ENCODE peak calls at places on chromosomes 5 and 9, in five cellular contexts. W is H1, K is transverse colon, X is HCT116, L is A549. P is an unnamed sample.

GRCh38 chr5:147708708-147709107 is 73.8 kb downstream of the JAKMIP2 start:
- DNase-seq in W (no peak), K (no peak), X (no peak), L (no peak), P (no peak)

GRCh38 chr5:120504057-120504456 is 40.0 kb downstream of the PRR16 start:
- DNase-seq in W (no peak), K (no peak), X (no peak), L (no peak), P (no peak)

GRCh38 chr5:128644863-128645262 is 106.8 kb upstream of the FBN2 start:
- DNase-seq in W (no peak), K (no peak), X (no peak), L (no peak), P (no peak)

GRCh38 chr5:179370490-179371122 is 25.3 kb upstream of the ADAMTS2 start:
- DNase-seq in W (no peak), K (no peak), X (no peak), L (no peak), P (no peak)

GRCh38 chr5:72300590-72301339 is 19.3 kb downstream of the MRPS27 start:
- DNase-seq in W (no peak), K (no peak), X (no peak), L (no peak), P (no peak)

GRCh38 chr9:101736723-101737122 is 1.7 kb downstream of the GRIN3A start:
- DNase-seq in W (peak), K (no peak), X (no peak), L (no peak), P (no peak)

GRCh38 chr9:127913682-127914081 is 3.2 kb downstream of the ST6GALNAC4 start:
- DNase-seq in W (no peak), K (peak), X (no peak), L (no peak), P (no peak)

GRCh38 chr9:92770005-92770995 is 5.7 kb upstream of the BICD2 start:
- DNase-seq in W (no peak), K (no peak), X (no peak), L (no peak), P (peak)

GRCh38 chr5:133612021-133612860 is at the start of gene FSTL4:
- DNase-seq in W (peak), K (peak), X (no peak), L (peak), P (no peak)

GRCh38 chr5:148858547-148858946 is 32.1 kb downstream of the ADRB2 start:
- DNase-seq in W (no peak), K (no peak), X (no peak), L (no peak), P (no peak)

GRCh38 chr5:132667309-132667708 is 6.5 kb upstream of the IL4 start:
- DNase-seq in W (no peak), K (no peak), X (no peak), L (no peak), P (no peak)

GRCh38 chr5:123754167-123754840 is 242.3 kb downstream of the CSNK1G3 start:
- DNase-seq in W (no peak), K (no peak), X (no peak), L (no peak), P (no peak)

GRCh38 chr9:82332018-82332773 is 343.6 kb downstream of the SPATA31D1 start:
- DNase-seq in W (no peak), K (no peak), X (no peak), L (peak), P (no peak)

GRCh38 chr9:89765211-89765610 is 160.4 kb downstream of the GADD45G start:
- DNase-seq in W (no peak), K (no peak), X (no peak), L (no peak), P (peak)

GRCh38 chr5:140111043-140111858 is 2.7 kb upstream of the PURA start:
- DNase-seq in W (peak), K (no peak), X (no peak), L (no peak), P (no peak)

GRCh38 chr5:79456449-79456848 is 57.5 kb downstream of the HOMER1 start:
- DNase-seq in W (no peak), K (no peak), X (no peak), L (no peak), P (no peak)

GRCh38 chr9:110370316-110370715 is 32.7 kb upstream of the TXNDC8 start:
- DNase-seq in W (no peak), K (no peak), X (no peak), L (no peak), P (no peak)

GRCh38 chr5:136014976-136015375 is 13.8 kb upstream of the TGFBI start:
- DNase-seq in W (no peak), K (no peak), X (no peak), L (no peak), P (no peak)

GRCh38 chr9:121774715-121775613 is 123.5 kb downstream of the DAB2IP start:
- DNase-seq in W (no peak), K (no peak), X (no peak), L (no peak), P (no peak)

GRCh38 chr5:157748740-157749461 is 5.4 kb downstream of the LSM11 start:
- DNase-seq in W (no peak), K (no peak), X (no peak), L (peak), P (no peak)

GRCh38 chr9:82363236-82363635 is 374.7 kb downstream of the SPATA31D1 start:
- DNase-seq in W (no peak), K (no peak), X (no peak), L (no peak), P (no peak)

GRCh38 chr9:17003576-17004240 is 131.1 kb upstream of the CNTLN start:
- DNase-seq in W (no peak), K (no peak), X (no peak), L (no peak), P (no peak)

GRCh38 chr5:132526290-132526973 is 16.9 kb downstream of the IL5 start:
- DNase-seq in W (peak), K (peak), X (peak), L (peak), P (peak)

GRCh38 chr5:32600057-32600622 is 14.8 kb downstream of the SUB1 start:
- DNase-seq in W (no peak), K (no peak), X (no peak), L (no peak), P (no peak)

GRCh38 chr5:43065384-43066230 is 25.5 kb upstream of the ANXA2R start:
- DNase-seq in W (no peak), K (peak), X (no peak), L (peak), P (peak)

GRCh38 chr5:179124853-179125788 is 64.9 kb downstream of the ZNF354C start:
- DNase-seq in W (no peak), K (no peak), X (no peak), L (no peak), P (no peak)

GRCh38 chr9:95044731-95045508 is 272.6 kb downstream of the FANCC start:
- DNase-seq in W (peak), K (peak), X (no peak), L (peak), P (no peak)

DNA sequence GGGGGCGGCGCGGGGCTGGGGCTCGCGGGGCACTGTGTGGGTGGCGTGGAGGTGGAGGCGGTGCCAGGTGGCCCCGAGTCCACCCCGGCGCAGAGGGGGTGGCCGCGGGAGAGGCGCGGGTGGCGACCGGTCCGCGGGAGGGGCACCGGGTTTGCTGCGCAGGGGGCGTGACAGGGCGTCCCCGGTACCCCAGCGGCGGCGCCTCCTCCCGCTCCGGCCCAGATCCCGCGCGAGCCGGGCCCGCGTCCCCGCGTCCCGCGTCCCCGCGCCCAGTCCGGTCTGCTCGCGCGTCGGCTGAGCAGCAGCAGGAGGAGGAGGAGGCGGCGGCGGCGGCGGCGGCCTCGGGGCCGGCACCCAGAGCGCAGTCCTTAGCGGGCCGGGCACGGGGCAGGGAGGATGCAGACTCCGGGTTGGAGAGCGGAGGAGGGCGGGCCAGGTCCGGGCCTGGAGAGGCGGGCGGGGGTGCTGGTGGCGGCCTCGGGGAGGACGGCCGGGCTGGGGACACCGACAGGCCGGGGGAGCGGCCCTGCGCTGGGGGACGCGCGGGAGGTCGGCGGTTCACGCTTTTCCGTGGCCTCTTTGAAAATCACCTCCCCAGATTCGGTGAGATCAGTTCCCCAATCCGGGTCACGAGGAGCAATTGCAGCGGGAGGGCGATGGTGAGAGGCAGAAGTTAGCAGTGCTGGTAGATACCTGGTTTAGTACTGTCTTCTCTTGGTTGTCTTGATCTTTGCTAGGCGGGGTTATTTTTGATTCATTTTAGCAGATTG is 1.6 kb downstream of the TRIO start:
- DNase-seq in W (peak), K (peak), X (peak), L (peak), P (peak)
- TF ChIP-seq POLR2A in W (no peak), K (peak), X (no peak), L (no peak), P (no peak)

DNA sequence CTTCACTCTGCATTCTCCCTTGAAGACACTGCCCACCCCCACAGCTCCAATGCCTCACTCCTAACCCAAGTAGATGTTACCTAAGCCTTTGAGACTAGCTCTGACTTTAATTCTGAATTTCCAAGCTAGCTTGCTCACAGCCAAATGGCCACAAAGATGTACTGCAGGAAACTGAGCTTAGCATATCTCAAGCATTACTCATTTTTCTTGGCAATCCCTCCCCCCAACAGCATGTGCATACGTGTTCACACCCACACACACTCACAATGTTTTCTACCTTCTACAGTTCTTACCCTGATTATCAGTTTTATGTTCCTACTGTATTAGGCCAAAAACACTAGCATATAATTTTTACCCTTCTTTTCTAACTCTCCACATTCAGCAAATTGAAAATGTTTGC is 13.7 kb upstream of the GRIA1 start:
- DNase-seq in W (no peak), K (no peak), X (peak), L (peak), P (no peak)
- TF ChIP-seq CTCF in W (peak), K (no peak), X (no peak), L (no peak), P (no peak)

DNA sequence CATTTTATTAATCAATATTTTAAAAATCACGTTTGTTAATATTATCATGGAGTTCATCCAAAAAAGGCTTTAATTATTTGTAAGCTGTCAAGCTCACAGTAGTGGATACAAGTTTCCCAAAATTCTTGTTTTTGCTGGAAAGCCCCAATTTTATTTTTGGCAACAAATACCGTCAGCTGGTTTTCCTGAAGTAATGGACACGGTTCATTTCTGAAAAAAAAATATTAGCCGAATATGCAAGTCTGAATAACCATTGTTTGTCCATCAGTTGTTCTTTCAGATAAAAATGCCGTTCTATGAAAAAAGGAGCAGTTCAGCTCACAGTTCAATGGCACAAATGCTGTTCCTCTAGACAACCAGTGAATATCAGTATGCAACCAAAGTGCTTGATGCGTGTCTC is 101.5 kb upstream of the RAI14 start:
- DNase-seq in W (no peak), K (no peak), X (no peak), L (no peak), P (no peak)
- H3K4me3 ChIP-seq in W (no peak), K (no peak), X (no peak), L (no peak), P (no peak)

GRCh38 chr9:132185164-132186009 is 23.5 kb downstream of the NTNG2 start:
- DNase-seq in W (no peak), K (no peak), X (no peak), L (no peak), P (no peak)
- TF ChIP-seq POLR2A in W (no peak), K (no peak), X (no peak), L (no peak), P (no peak)

P was measured in lower leg skin.